ENCODE peak calls at places on chromosomes 2 and 18, in six cellular contexts. One of them, this sample, is unnamed.

GRCh38 chr18:389658-390357 is 110.7 kb downstream of the COLEC12 start:
- DNase-seq in NCI-H146: no peak
- DNase-seq in AG10803: peak
- DNase-seq in endothelial cell: peak
- DNase-seq in left kidney: no peak
- DNase-seq in HEK293T: no peak
- DNase-seq in this sample: no peak

GRCh38 chr2:161488131-161488699 is 72.1 kb downstream of the TBR1 start:
- DNase-seq in HEK293T: no peak
- DNase-seq in endothelial cell: no peak
- DNase-seq in AG10803: no peak
- DNase-seq in NCI-H146: no peak
- DNase-seq in left kidney: no peak
- DNase-seq in this sample: no peak

GRCh38 chr2:236610991-236611821 is 41.6 kb downstream of the ACKR3 start:
- DNase-seq in endothelial cell: no peak
- DNase-seq in HEK293T: no peak
- DNase-seq in NCI-H146: no peak
- DNase-seq in left kidney: no peak
- DNase-seq in AG10803: peak
- DNase-seq in this sample: no peak

GRCh38 chr2:20608666-20609348 is 42.1 kb downstream of the HS1BP3 start:
- DNase-seq in NCI-H146: no peak
- DNase-seq in HEK293T: no peak
- DNase-seq in AG10803: no peak
- DNase-seq in endothelial cell: no peak
- DNase-seq in left kidney: no peak
- DNase-seq in this sample: no peak

GRCh38 chr2:67799889-67800288 is 262.9 kb downstream of the C1D start:
- DNase-seq in AG10803: no peak
- DNase-seq in endothelial cell: no peak
- DNase-seq in NCI-H146: no peak
- DNase-seq in HEK293T: no peak
- DNase-seq in left kidney: no peak
- DNase-seq in this sample: no peak

GRCh38 chr18:61948196-61948800 is 55.5 kb upstream of the RNF152 start:
- DNase-seq in left kidney: peak
- DNase-seq in NCI-H146: no peak
- DNase-seq in endothelial cell: no peak
- DNase-seq in HEK293T: no peak
- DNase-seq in AG10803: peak
- DNase-seq in this sample: no peak

GRCh38 chr2:113185643-113186315 is 12.0 kb downstream of the PSD4 start:
- DNase-seq in NCI-H146: no peak
- DNase-seq in HEK293T: no peak
- DNase-seq in AG10803: no peak
- DNase-seq in left kidney: no peak
- DNase-seq in endothelial cell: no peak
- DNase-seq in this sample: no peak

GRCh38 chr18:9048808-9049494 is 53.5 kb upstream of the NDUFV2 start:
- DNase-seq in AG10803: peak
- DNase-seq in left kidney: no peak
- DNase-seq in endothelial cell: no peak
- DNase-seq in NCI-H146: no peak
- DNase-seq in HEK293T: no peak
- DNase-seq in this sample: no peak

GRCh38 chr2:30231726-30232026 is 342 bp downstream of the LBH start:
- DNase-seq in endothelial cell: no peak
- DNase-seq in HEK293T: peak
- DNase-seq in AG10803: no peak
- DNase-seq in left kidney: no peak
- DNase-seq in NCI-H146: peak
- DNase-seq in this sample: no peak